ENCODE peak calls at places on chromosomes 11 and 22, in six cellular contexts. G, I, S, W, C and F are unnamed samples.

GRCh38 chr11:93063101-93063500 is 93.7 kb downstream of the MTNR1B start:
- DNase-seq in S (no peak), I (no peak), G (no peak), C (no peak), W (no peak), F (no peak)

GRCh38 chr11:110472858-110473257 is 43.1 kb downstream of the FDX1 start:
- DNase-seq in W (no peak), S (no peak), G (no peak), C (no peak), I (no peak), F (no peak)

GRCh38 chr11:118342503-118343161 is at the start of gene CD3D:
- DNase-seq in S (peak), I (no peak), G (peak), W (no peak), C (no peak), F (no peak)

GRCh38 chr22:48819232-48819631 is 1008.4 kb downstream of the BRD1 start:
- DNase-seq in G (no peak), S (no peak), I (no peak), C (no peak), W (no peak), F (no peak)

GRCh38 chr22:25137577-25138525 is 61.8 kb upstream of the CRYBB3 start:
- DNase-seq in W (no peak), I (no peak), S (no peak), C (no peak), G (no peak), F (no peak)

GRCh38 chr11:13104619-13105236 is 95.6 kb downstream of the RASSF10 start:
- DNase-seq in G (no peak), W (no peak), C (no peak), S (no peak), I (no peak), F (no peak)

GRCh38 chr22:35330258-35330861 is 30.7 kb downstream of the TOM1 start:
- DNase-seq in C (no peak), W (no peak), I (no peak), G (peak), S (peak), F (no peak)

GRCh38 chr11:132563050-132563449 is 969.3 kb downstream of the OPCML start:
- DNase-seq in G (no peak), S (no peak), W (no peak), I (no peak), C (no peak), F (no peak)

GRCh38 chr11:73508243-73509176 is 89.4 kb downstream of the FAM168A start:
- DNase-seq in I (no peak), C (no peak), G (no peak), S (no peak), W (no peak), F (no peak)

GRCh38 chr11:61417670-61418069 is 12.1 kb downstream of the CPSF7 start:
- DNase-seq in G (no peak), S (no peak), C (no peak), I (no peak), W (no peak), F (no peak)

GRCh38 chr11:73760066-73760679 is 701 bp downstream of the RAB6A start:
- DNase-seq in W (no peak), S (peak), G (peak), I (peak), C (peak), F (peak)

GRCh38 chr11:60951611-60951908 is 416 bp downstream of the SLC15A3 start:
- DNase-seq in S (no peak), G (no peak), C (no peak), W (no peak), I (no peak), F (no peak)

GRCh38 chr11:65871811-65872548 is 620 bp downstream of the EFEMP2 start:
- DNase-seq in W (no peak), G (no peak), S (no peak), C (no peak), I (peak), F (no peak)

GRCh38 chr11:68330700-68331337 is 18.4 kb downstream of the LRP5 start:
- DNase-seq in I (no peak), G (no peak), C (no peak), W (no peak), S (peak), F (no peak)

GRCh38 chr22:35173655-35174054 is 83.6 kb upstream of the HMGXB4 start:
- DNase-seq in S (no peak), G (no peak), W (no peak), I (no peak), C (no peak), F (no peak)

GRCh38 chr11:3037041-3037944 is 19.9 kb downstream of the CARS1 start:
- DNase-seq in S (peak), C (peak), I (peak), G (peak), W (no peak), F (peak)

GRCh38 chr11:40376346-40376745 is 1083.1 kb downstream of the LRRC4C start:
- DNase-seq in G (no peak), W (no peak), C (no peak), S (no peak), I (no peak), F (no peak)

GRCh38 chr11:113141010-113141409 is 173.4 kb upstream of the TTC12 start:
- DNase-seq in C (no peak), S (no peak), G (no peak), I (no peak), W (no peak), F (no peak)

GRCh38 chr22:46290121-46290842 is 6.4 kb upstream of the GTSE1 start:
- DNase-seq in G (no peak), S (no peak), W (no peak), C (no peak), I (no peak), F (no peak)

GRCh38 chr11:3094223-3094824 is 37.1 kb upstream of the CARS1 start:
- DNase-seq in C (no peak), S (no peak), W (no peak), G (no peak), I (no peak), F (no peak)

GRCh38 chr11:112620621-112621394 is 340.4 kb upstream of the NCAM1 start:
- DNase-seq in I (no peak), W (no peak), S (no peak), C (no peak), G (no peak), F (no peak)

GRCh38 chr11:123386746-123387510 is 43.1 kb upstream of the GRAMD1B start:
- DNase-seq in W (peak), G (no peak), I (no peak), C (no peak), S (no peak), F (no peak)

GRCh38 chr11:117855452-117855851 is 21.0 kb downstream of the FXYD6 start:
- DNase-seq in G (no peak), S (no peak), C (no peak), W (no peak), I (no peak), F (no peak)

GRCh38 chr11:131465056-131465455 is 94.6 kb downstream of the NTM start:
- DNase-seq in C (no peak), S (no peak), G (no peak), W (no peak), I (no peak), F (no peak)

GRCh38 chr11:131464481-131464880 is 94.1 kb downstream of the NTM start:
- DNase-seq in I (no peak), W (no peak), S (no peak), G (no peak), C (no peak), F (peak)

GRCh38 chr11:131464024-131464423 is 93.6 kb downstream of the NTM start:
- DNase-seq in G (no peak), C (no peak), S (no peak), I (no peak), W (no peak), F (peak)

GRCh38 chr11:131467645-131468270 is 97.3 kb downstream of the NTM start:
- DNase-seq in W (no peak), I (no peak), C (no peak), S (no peak), G (no peak), F (no peak)

DNA sequence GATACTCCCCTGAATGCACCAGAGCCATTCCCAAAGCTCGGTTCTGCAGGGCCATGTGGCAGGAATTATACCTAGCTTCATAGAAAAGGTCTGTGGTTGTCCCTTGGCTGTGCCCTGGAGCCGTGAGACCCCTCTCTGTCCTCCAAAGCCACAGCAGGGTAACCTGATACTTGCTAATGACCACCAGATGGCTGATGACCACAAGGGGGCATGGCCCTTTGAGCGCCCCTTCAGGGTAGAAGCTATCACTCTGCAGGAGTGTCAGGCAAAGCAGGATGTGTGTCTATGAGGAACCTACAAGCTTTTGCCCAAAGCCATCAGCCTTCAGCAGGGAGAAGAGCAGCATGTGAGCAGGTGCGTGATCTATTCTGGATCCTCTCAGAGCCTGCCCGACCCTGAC is 95.3 kb downstream of the NTM start:
- DNase-seq in W (no peak), C (no peak), I (peak), G (no peak), S (no peak), F (peak)
- TF ChIP-seq CTCF in W (no peak), C (no peak), I (peak), G (no peak), S (no peak), F (peak)

GRCh38 chr11:35305670-35306382 is 113.5 kb downstream of the SLC1A2 start:
- DNase-seq in G (peak), S (peak), I (peak), W (no peak), C (no peak), F (no peak)
- TF ChIP-seq CTCF in G (peak), S (peak), I (peak), W (peak), C (no peak), F (no peak)

GRCh38 chr11:41494716-41495115 is 35.3 kb upstream of the LRRC4C start:
- DNase-seq in W (no peak), C (no peak), S (no peak), G (no peak), I (no peak), F (no peak)

GRCh38 chr11:41497974-41498373 is 38.5 kb upstream of the LRRC4C start:
- DNase-seq in C (no peak), G (no peak), W (no peak), I (peak), S (no peak), F (no peak)

GRCh38 chr11:41499429-41499828 is 40.0 kb upstream of the LRRC4C start:
- DNase-seq in W (no peak), C (no peak), S (no peak), I (no peak), G (no peak), F (no peak)

DNA sequence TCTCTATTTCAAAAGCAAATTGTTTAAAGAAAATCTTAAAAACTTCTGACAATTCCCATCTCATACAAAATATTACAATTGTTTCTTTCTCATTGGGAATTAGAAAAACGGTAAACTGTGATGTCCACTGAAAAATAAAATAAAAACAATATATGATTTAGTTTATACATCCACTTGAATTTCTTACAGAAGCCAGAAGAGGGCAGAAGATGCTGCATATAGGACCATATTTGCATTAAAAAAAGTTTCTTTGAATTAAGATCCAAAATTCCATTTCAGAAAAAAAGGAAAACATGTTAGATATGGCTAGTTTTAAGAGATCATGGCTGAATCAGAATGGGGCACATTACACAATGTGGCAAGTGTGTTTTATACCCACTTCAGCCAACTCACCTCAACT is 39.3 kb upstream of the LRRC4C start:
- DNase-seq in S (no peak), G (no peak), C (no peak), W (no peak), I (no peak), F (no peak)
- TF ChIP-seq CTCF in S (peak), G (no peak), C (no peak), W (no peak), I (peak), F (peak)

GRCh38 chr11:77789061-77789730 is 31.3 kb downstream of the RSF1 start:
- DNase-seq in W (no peak), C (no peak), I (no peak), G (no peak), S (no peak), F (no peak)
- TF ChIP-seq CTCF in W (no peak), C (no peak), I (no peak), G (no peak), S (no peak), F (no peak)

GRCh38 chr22:37470087-37470445 is 16.1 kb downstream of the MFNG start:
- DNase-seq in C (no peak), G (no peak), S (no peak), W (no peak), I (no peak), F (no peak)

GRCh38 chr22:37474447-37475090 is 11.6 kb downstream of the MFNG start:
- DNase-seq in C (no peak), W (no peak), I (no peak), G (no peak), S (no peak), F (no peak)

GRCh38 chr22:37471721-37472417 is 14.3 kb downstream of the MFNG start:
- DNase-seq in G (no peak), I (no peak), C (no peak), S (no peak), W (no peak), F (no peak)

GRCh38 chr22:37473437-37473946 is 12.7 kb downstream of the MFNG start:
- DNase-seq in W (no peak), G (no peak), S (no peak), C (no peak), I (no peak), F (no peak)

DNA sequence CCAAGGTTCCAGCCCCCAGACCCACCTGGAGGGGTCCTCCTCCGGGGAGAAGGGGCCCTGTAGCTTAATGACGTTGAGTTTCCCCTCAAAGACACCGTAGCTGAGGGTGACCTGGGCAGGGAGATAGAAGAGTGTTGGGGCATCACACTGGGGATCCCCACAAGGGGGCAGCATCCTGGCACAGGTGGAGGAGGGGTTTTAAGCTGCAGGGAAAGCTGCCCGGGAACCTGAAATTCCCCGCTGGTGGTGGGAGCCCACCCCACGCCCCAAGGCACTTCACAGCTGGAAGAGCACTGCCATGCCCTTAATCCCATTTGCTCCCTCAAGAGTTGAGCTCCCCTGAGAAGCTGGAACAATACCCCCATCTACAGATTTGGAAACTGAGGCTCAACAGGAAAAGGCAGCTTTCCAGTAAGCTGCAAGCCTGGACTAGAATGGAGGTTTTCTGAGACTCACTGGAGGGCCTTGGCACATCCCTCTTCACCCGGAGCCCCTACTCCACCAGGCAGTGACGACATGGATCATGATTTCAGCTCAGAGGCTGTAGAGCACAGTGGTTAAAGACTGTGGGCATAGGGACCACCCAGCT is 13.7 kb downstream of the MFNG start:
- DNase-seq in C (no peak), I (peak), S (peak), G (peak), W (no peak), F (peak)
- TF ChIP-seq CTCF in C (no peak), I (peak), S (peak), G (peak), W (peak), F (peak)

GRCh38 chr11:29328961-29329441 is 687.8 kb downstream of the KCNA4 start:
- DNase-seq in S (no peak), G (no peak), I (peak), W (no peak), C (no peak), F (no peak)

GRCh38 chr11:29336727-29337212 is 680.1 kb downstream of the KCNA4 start:
- DNase-seq in S (no peak), G (no peak), W (no peak), I (no peak), C (no peak), F (no peak)

GRCh38 chr11:29334781-29335140 is 682.1 kb downstream of the KCNA4 start:
- DNase-seq in S (no peak), I (no peak), W (no peak), C (no peak), G (no peak), F (no peak)

DNA sequence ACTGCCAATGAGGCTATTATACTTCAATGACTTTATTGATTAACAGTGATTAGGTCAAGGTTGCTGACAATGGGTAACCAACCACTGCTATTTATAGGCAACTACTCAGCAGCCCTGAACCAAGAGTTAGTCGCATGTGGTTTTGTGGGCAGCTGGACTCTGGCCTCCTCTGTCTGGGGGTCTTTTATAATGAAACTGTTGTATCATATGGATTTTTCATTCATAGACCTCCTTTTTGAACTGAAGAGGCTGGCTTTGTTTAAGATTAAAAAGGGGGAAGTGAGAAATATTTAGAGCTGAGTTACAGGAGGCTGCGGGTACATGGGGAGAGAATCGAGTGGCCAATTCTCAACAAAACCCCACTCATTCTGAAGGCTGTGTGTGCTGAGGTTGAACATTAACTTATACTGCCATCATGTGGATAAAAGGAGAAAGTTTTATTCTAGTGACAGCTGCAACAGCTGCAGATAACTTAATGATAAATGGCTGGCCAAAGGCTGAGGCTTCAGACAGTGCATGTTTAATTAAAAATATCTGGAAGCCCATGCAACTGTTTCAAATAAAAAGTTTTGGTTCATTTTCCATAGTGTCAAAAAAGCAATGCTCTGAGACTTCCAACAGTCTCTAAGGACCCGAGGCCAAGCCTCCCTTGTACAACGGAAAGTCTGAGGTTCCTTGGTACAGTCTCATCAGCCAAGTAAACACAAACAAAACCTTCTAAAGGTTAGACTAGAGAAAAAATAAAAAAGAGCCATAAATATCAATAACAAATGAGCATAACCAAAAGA is 682.6 kb downstream of the KCNA4 start:
- DNase-seq in S (no peak), C (no peak), G (no peak), I (no peak), W (no peak), F (no peak)
- TF ChIP-seq CTCF in S (peak), C (peak), G (no peak), I (no peak), W (peak), F (peak)

GRCh38 chr22:27679722-27680488 is 121.7 kb downstream of the MN1 start:
- DNase-seq in G (no peak), W (no peak), C (no peak), I (no peak), S (no peak), F (no peak)

GRCh38 chr22:27684856-27685255 is 116.7 kb downstream of the MN1 start:
- DNase-seq in G (no peak), C (no peak), I (no peak), W (no peak), S (no peak), F (no peak)

GRCh38 chr22:27680636-27681035 is 120.9 kb downstream of the MN1 start:
- DNase-seq in G (no peak), I (no peak), S (no peak), C (no peak), W (no peak), F (no peak)

GRCh38 chr22:27681037-27681436 is 120.5 kb downstream of the MN1 start:
- DNase-seq in C (no peak), I (no peak), S (no peak), G (no peak), W (no peak), F (no peak)

GRCh38 chr22:27682438-27682837 is 119.1 kb downstream of the MN1 start:
- DNase-seq in W (no peak), C (no peak), I (peak), G (no peak), S (no peak), F (peak)
- TF ChIP-seq CTCF in W (peak), C (no peak), I (peak), G (no peak), S (peak), F (peak)

GRCh38 chr11:6734616-6735015 is 37.2 kb downstream of the OR2AG2 start:
- DNase-seq in C (no peak), W (no peak), G (no peak), I (no peak), S (peak), F (no peak)

GRCh38 chr11:6736495-6737121 is 35.2 kb downstream of the OR2AG2 start:
- DNase-seq in G (no peak), W (no peak), S (peak), C (no peak), I (no peak), F (no peak)

GRCh38 chr11:6735306-6735705 is 36.5 kb downstream of the OR2AG2 start:
- DNase-seq in C (no peak), W (no peak), G (no peak), S (peak), I (no peak), F (no peak)

GRCh38 chr11:6738590-6738989 is 33.2 kb downstream of the OR2AG2 start:
- DNase-seq in I (no peak), W (no peak), G (no peak), C (no peak), S (no peak), F (no peak)

GRCh38 chr11:6737872-6738466 is 33.8 kb downstream of the OR2AG2 start:
- DNase-seq in G (peak), S (peak), W (peak), C (no peak), I (peak), F (peak)
- TF ChIP-seq CTCF in G (peak), S (peak), W (peak), C (peak), I (peak), F (peak)